ENCODE peak calls at places on chromosome 20, in eight cellular contexts. P is AG20443; G is Jurkat, Clone E6-1; U is NCI-H226; M is BJ; Z is lower leg skin; L is choroid plexus epithelial cell; X is SJCRH30. D is an unnamed sample.

GRCh38 chr20:50691585-50692552 is 527 bp upstream of the RIPOR3 start:
- DNase-seq in U (no peak), Z (peak), L (peak), X (no peak), G (no peak), P (peak), M (peak), D (no peak)

GRCh38 chr20:38477747-38478146 is 5.1 kb downstream of the RALGAPB start:
- DNase-seq in Z (no peak), L (no peak), G (no peak), X (no peak), P (no peak), M (no peak), U (no peak), D (no peak)

GRCh38 chr20:38692436-38693411 is 31.6 kb upstream of the SLC32A1 start:
- DNase-seq in P (peak), M (no peak), Z (peak), X (peak), G (peak), U (peak), L (peak), D (no peak)

GRCh38 chr20:63305393-63305792 is 12.4 kb downstream of the COL20A1 start:
- DNase-seq in U (no peak), X (no peak), G (no peak), L (no peak), P (no peak), M (no peak), Z (no peak), D (no peak)

GRCh38 chr20:47778398-47779354 is 6.6 kb downstream of the SULF2 start:
- DNase-seq in U (no peak), P (peak), M (no peak), L (no peak), G (no peak), X (no peak), Z (no peak), D (no peak)

GRCh38 chr20:36542516-36543186 is 1.3 kb downstream of the MYL9 start:
- DNase-seq in G (no peak), M (no peak), U (no peak), L (no peak), P (no peak), X (no peak), Z (no peak), D (no peak)

GRCh38 chr20:45111799-45112471 is 3.0 kb downstream of the WFDC5 start:
- DNase-seq in X (peak), Z (no peak), U (no peak), M (no peak), L (peak), P (peak), G (peak), D (no peak)

GRCh38 chr20:62620624-62621023 is 21.7 kb upstream of the SLCO4A1 start:
- DNase-seq in U (no peak), G (no peak), X (no peak), P (no peak), Z (no peak), M (no peak), L (no peak), D (no peak)

GRCh38 chr20:33830371-33830770 is 19.2 kb downstream of the CHMP4B start:
- DNase-seq in Z (no peak), U (no peak), M (no peak), G (no peak), P (no peak), X (peak), L (peak), D (no peak)